ENCODE peak calls at places on chromosomes 16 and 17, in eight cellular contexts. D is transverse colon, N is fibroblast of pulmonary artery, C is heart right ventricle, E is right atrium auricular region, S is fibroblast of mammary gland, V is cardiac fibroblast, O is left lung. U is an unnamed sample.

GRCh38 chr17:51391992-51392654 is 131.8 kb downstream of the UTP18 start:
- DNase-seq in D (no peak), N (no peak), C (no peak), E (no peak), S (no peak), V (no peak), O (no peak), U (no peak)

GRCh38 chr16:89923640-89924297 is 627 bp downstream of the TUBB3 start:
- DNase-seq in D (no peak), N (no peak), C (no peak), E (no peak), S (no peak), V (no peak), O (no peak), U (no peak)

GRCh38 chr17:82228278-82228841 is 482 bp upstream of the SLC16A3 start:
- DNase-seq in D (peak), N (no peak), C (peak), E (no peak), S (no peak), V (no peak), O (peak), U (no peak)

GRCh38 chr16:31754998-31755615 is 118.5 kb upstream of the ZNF267 start:
- DNase-seq in D (no peak), N (peak), C (no peak), E (no peak), S (no peak), V (no peak), O (no peak), U (peak)

GRCh38 chr16:48052731-48053130 is 103.1 kb downstream of the ABCC12 start:
- DNase-seq in D (no peak), N (no peak), C (no peak), E (no peak), S (no peak), V (no peak), O (no peak), U (no peak)

GRCh38 chr16:51577621-51578303 is 426.7 kb upstream of the SALL1 start:
- DNase-seq in D (no peak), N (no peak), C (no peak), E (no peak), S (peak), V (peak), O (no peak), U (peak)

GRCh38 chr16:9099131-9099625 is 7.7 kb downstream of the HAPSTR1 start:
- DNase-seq in D (no peak), N (no peak), C (no peak), E (no peak), S (peak), V (no peak), O (no peak), U (no peak)

GRCh38 chr16:58001781-58002410 is 689 bp downstream of the USB1 start:
- DNase-seq in D (no peak), N (no peak), C (no peak), E (no peak), S (peak), V (no peak), O (no peak), U (no peak)

GRCh38 chr16:68510775-68511174 is 28.3 kb upstream of the ZFP90 start:
- DNase-seq in D (no peak), N (no peak), C (no peak), E (no peak), S (no peak), V (no peak), O (no peak), U (no peak)

GRCh38 chr16:72836985-72837384 is 210.9 kb downstream of the ZFHX3 start:
- DNase-seq in D (no peak), N (no peak), C (no peak), E (no peak), S (no peak), V (no peak), O (no peak), U (no peak)

GRCh38 chr16:66881964-66882508 is 1.7 kb downstream of the PDP2 start:
- DNase-seq in D (no peak), N (no peak), C (no peak), E (no peak), S (no peak), V (no peak), O (no peak), U (no peak)

GRCh38 chr17:55318715-55319487 is 54.1 kb downstream of the HLF start:
- DNase-seq in D (no peak), N (no peak), C (no peak), E (no peak), S (no peak), V (no peak), O (no peak), U (no peak)

GRCh38 chr16:86919531-86920305 is 341.4 kb downstream of the FOXL1 start:
- DNase-seq in D (no peak), N (no peak), C (no peak), E (no peak), S (no peak), V (no peak), O (no peak), U (no peak)

GRCh38 chr17:61837175-61838051 is 25.9 kb downstream of the BRIP1 start:
- DNase-seq in D (peak), N (peak), C (peak), E (no peak), S (peak), V (peak), O (peak), U (peak)

GRCh38 chr17:35743911-35744328 is 9.1 kb downstream of the GAS2L2 start:
- DNase-seq in D (no peak), N (peak), C (no peak), E (no peak), S (peak), V (peak), O (no peak), U (peak)

GRCh38 chr16:1778200-1779179 is 3.9 kb downstream of the SPSB3 start:
- DNase-seq in D (peak), N (no peak), C (peak), E (no peak), S (no peak), V (no peak), O (no peak), U (peak)

GRCh38 chr16:53817117-53817516 is 113.2 kb downstream of the FTO start:
- DNase-seq in D (no peak), N (peak), C (no peak), E (no peak), S (peak), V (peak), O (peak), U (peak)

GRCh38 chr16:72021043-72021442 is 12.5 kb downstream of the DHODH start:
- DNase-seq in D (no peak), N (no peak), C (no peak), E (no peak), S (no peak), V (no peak), O (no peak), U (no peak)

GRCh38 chr16:57186630-57187507 is 740 bp downstream of the RSPRY1 start:
- DNase-seq in D (peak), N (no peak), C (no peak), E (no peak), S (peak), V (no peak), O (no peak), U (no peak)

GRCh38 chr17:15510361-15510760 is 42.9 kb upstream of the CDRT4 start:
- DNase-seq in D (no peak), N (peak), C (no peak), E (no peak), S (peak), V (peak), O (no peak), U (peak)

GRCh38 chr17:65855245-65855644 is 293.8 kb upstream of the AXIN2 start:
- DNase-seq in D (no peak), N (peak), C (no peak), E (no peak), S (peak), V (peak), O (no peak), U (peak)

GRCh38 chr17:51365090-51365489 is 104.7 kb downstream of the UTP18 start:
- DNase-seq in D (no peak), N (no peak), C (no peak), E (no peak), S (no peak), V (no peak), O (no peak), U (no peak)

GRCh38 chr17:17722081-17722905 is 41.0 kb downstream of the RAI1 start:
- DNase-seq in D (no peak), N (no peak), C (no peak), E (no peak), S (peak), V (no peak), O (no peak), U (peak)

GRCh38 chr17:77206557-77206956 is 65.8 kb downstream of the SEC14L1 start:
- DNase-seq in D (no peak), N (peak), C (no peak), E (no peak), S (no peak), V (peak), O (no peak), U (no peak)

GRCh38 chr17:56593741-56594527 is 435 bp downstream of the NOG start:
- DNase-seq in D (peak), N (peak), C (peak), E (no peak), S (peak), V (peak), O (peak), U (peak)

GRCh38 chr16:1810106-1810505 is 16.5 kb downstream of the HAGH start:
- DNase-seq in D (no peak), N (no peak), C (no peak), E (no peak), S (no peak), V (no peak), O (no peak), U (no peak)

GRCh38 chr17:81291662-81292061 is 3.4 kb downstream of the SLC38A10 start:
- DNase-seq in D (peak), N (peak), C (peak), E (peak), S (peak), V (peak), O (peak), U (peak)

GRCh38 chr16:69064789-69065313 is 40.6 kb upstream of the HAS3 start:
- DNase-seq in D (no peak), N (no peak), C (peak), E (no peak), S (no peak), V (no peak), O (no peak), U (peak)

GRCh38 chr16:67223992-67224391 is 2.9 kb upstream of the TMEM208 start:
- DNase-seq in D (no peak), N (no peak), C (no peak), E (no peak), S (no peak), V (no peak), O (no peak), U (no peak)

GRCh38 chr17:27959382-27959709 is 66.2 kb upstream of the LYRM9 start:
- DNase-seq in D (no peak), N (no peak), C (no peak), E (no peak), S (no peak), V (no peak), O (no peak), U (peak)

GRCh38 chr16:53913082-53913870 is 209.3 kb downstream of the FTO start:
- DNase-seq in D (peak), N (peak), C (no peak), E (peak), S (peak), V (peak), O (no peak), U (peak)

GRCh38 chr16:82943371-82943770 is 316.6 kb downstream of the CDH13 start:
- DNase-seq in D (no peak), N (peak), C (no peak), E (no peak), S (peak), V (peak), O (no peak), U (peak)

GRCh38 chr16:2025878-2026460 is 733 bp upstream of the NHERF2 start:
- DNase-seq in D (no peak), N (no peak), C (no peak), E (no peak), S (no peak), V (no peak), O (no peak), U (no peak)

GRCh38 chr17:17682737-17683675 is 1.7 kb downstream of the RAI1 start:
- DNase-seq in D (peak), N (peak), C (peak), E (no peak), S (peak), V (peak), O (peak), U (peak)

GRCh38 chr17:73291260-73291801 is 20.5 kb downstream of the CDC42EP4 start:
- DNase-seq in D (peak), N (peak), C (peak), E (peak), S (peak), V (peak), O (peak), U (peak)

GRCh38 chr16:19517424-19518089 is 4.3 kb downstream of the GDE1 start:
- DNase-seq in D (no peak), N (no peak), C (no peak), E (no peak), S (peak), V (no peak), O (no peak), U (peak)

GRCh38 chr16:53893731-53894435 is 189.9 kb downstream of the FTO start:
- DNase-seq in D (peak), N (peak), C (no peak), E (no peak), S (peak), V (peak), O (peak), U (peak)

GRCh38 chr16:89115216-89115949 is 21.7 kb downstream of the ACSF3 start:
- DNase-seq in D (peak), N (peak), C (peak), E (peak), S (peak), V (peak), O (peak), U (peak)

GRCh38 chr17:43402078-43402477 is 3.3 kb downstream of the ARL4D start:
- DNase-seq in D (no peak), N (no peak), C (no peak), E (no peak), S (no peak), V (no peak), O (no peak), U (no peak)
- H3K4me3 ChIP-seq in D (peak), N (peak), C (no peak), E (peak), S (no peak), V (no peak), O (no peak), U (no peak)

DNA sequence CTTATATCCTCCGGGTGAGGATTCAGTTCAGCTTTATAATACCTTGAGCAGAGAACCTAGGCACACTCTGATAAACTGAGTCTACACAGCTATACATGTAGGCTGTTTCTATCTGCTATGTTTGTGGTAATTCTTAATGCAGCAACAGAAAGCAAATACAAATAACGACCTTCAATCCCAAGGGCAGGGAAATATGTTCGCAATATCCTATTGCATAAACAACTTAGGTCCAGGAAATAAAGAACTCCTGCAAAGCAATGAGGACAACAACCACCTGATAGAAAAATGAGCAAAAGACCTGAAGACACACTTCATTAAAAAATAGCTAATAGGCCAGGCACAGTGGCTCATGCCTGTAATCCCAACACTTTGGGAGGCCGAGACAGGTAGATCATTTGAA is 213.3 kb downstream of the CPPED1 start:
- DNase-seq in D (no peak), N (no peak), C (no peak), E (no peak), S (no peak), V (no peak), O (no peak), U (no peak)
- TF ChIP-seq CTCF in D (no peak), N (no peak), C (no peak), E (no peak), S (no peak), V (no peak), O (no peak), U (no peak)

DNA sequence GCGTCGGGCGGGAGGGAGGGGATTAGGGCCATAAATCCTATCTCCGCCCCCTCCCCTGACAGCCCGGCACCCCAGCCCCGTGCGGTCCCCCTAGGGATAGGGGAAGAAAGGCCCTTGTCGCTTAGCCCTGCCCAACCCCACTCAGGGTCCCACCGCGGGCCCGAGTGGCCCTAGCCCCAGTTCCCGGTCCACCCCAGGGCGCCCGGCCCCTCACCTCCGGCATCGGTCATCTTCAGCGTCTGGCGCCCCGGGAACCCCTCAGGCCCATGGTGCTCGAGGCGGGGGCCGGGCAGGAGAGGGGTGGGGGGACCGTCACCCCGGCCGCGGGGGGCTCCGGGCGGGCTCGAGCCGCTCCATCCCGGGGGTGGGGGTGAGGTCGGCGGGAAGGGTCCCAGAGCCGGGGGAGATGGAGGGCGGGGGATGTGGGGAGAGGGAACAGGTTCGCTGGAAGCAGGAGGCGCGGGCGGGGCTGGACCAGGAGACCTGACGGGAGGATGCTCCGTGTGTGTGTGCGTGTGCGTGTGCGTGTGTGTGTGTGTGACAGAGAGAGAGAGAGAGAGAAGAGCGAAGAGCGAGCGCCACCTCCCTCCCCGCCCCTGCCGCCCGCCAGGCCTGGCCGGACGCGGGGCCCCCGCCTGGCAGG is 536 bp downstream of the SAMD14 start:
- DNase-seq in D (no peak), N (peak), C (no peak), E (no peak), S (no peak), V (peak), O (no peak), U (peak)
- H3K4me3 ChIP-seq in D (peak), N (peak), C (peak), E (peak), S (peak), V (peak), O (peak), U (peak)

GRCh38 chr17:58092797-58093385 is 9.7 kb downstream of the DYNLL2 start:
- DNase-seq in D (no peak), N (no peak), C (no peak), E (no peak), S (no peak), V (no peak), O (no peak), U (no peak)

GRCh38 chr17:58100506-58100905 is 17.3 kb downstream of the DYNLL2 start:
- DNase-seq in D (no peak), N (no peak), C (no peak), E (no peak), S (no peak), V (no peak), O (no peak), U (no peak)

GRCh38 chr17:58097384-58098088 is 14.3 kb downstream of the DYNLL2 start:
- DNase-seq in D (no peak), N (no peak), C (no peak), E (no peak), S (no peak), V (no peak), O (no peak), U (no peak)

GRCh38 chr17:58094118-58094517 is 10.9 kb downstream of the DYNLL2 start:
- DNase-seq in D (no peak), N (no peak), C (no peak), E (no peak), S (no peak), V (no peak), O (no peak), U (no peak)

DNA sequence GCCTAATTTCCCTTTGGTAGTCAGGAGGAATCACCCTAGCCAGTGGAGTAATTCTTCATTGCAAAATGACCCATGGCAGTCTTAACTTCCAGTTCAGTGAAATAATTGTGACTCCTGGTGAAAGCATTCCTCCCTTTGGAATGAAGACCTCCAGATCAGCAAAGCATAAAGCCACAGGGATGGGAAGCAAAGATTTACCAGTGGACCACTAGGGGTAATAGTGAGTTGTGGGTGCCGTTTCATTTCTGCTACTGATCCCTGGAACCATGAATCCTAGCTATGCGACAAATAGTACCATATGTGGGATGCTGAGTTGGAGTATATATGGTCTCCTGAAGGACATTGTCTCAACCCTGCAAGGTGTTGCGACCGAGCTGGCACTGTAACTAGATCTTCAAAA is 13.7 kb downstream of the DYNLL2 start:
- DNase-seq in D (no peak), N (no peak), C (no peak), E (no peak), S (no peak), V (no peak), O (no peak), U (peak)
- TF ChIP-seq CTCF in D (no peak), N (no peak), C (no peak), E (no peak), S (peak), V (no peak), O (no peak), U (no peak)

GRCh38 chr16:4241601-4242270 is at the start of gene SRL:
- DNase-seq in D (no peak), N (no peak), C (peak), E (no peak), S (no peak), V (no peak), O (no peak), U (no peak)
- H3K4me3 ChIP-seq in D (no peak), N (no peak), C (peak), E (peak), S (no peak), V (no peak), O (no peak), U (no peak)

GRCh38 chr17:19717411-19717908 is 1.1 kb upstream of the SLC47A2 start:
- DNase-seq in D (no peak), N (no peak), C (no peak), E (no peak), S (no peak), V (no peak), O (no peak), U (no peak)

GRCh38 chr17:19720210-19720475 is 3.8 kb upstream of the SLC47A2 start:
- DNase-seq in D (no peak), N (no peak), C (no peak), E (no peak), S (no peak), V (no peak), O (peak), U (no peak)

GRCh38 chr17:19718041-19718612 is 1.7 kb upstream of the SLC47A2 start:
- DNase-seq in D (no peak), N (no peak), C (no peak), E (no peak), S (no peak), V (no peak), O (no peak), U (no peak)

GRCh38 chr17:19719365-19720209 is 3.2 kb upstream of the SLC47A2 start:
- DNase-seq in D (peak), N (no peak), C (no peak), E (no peak), S (no peak), V (no peak), O (no peak), U (no peak)

DNA sequence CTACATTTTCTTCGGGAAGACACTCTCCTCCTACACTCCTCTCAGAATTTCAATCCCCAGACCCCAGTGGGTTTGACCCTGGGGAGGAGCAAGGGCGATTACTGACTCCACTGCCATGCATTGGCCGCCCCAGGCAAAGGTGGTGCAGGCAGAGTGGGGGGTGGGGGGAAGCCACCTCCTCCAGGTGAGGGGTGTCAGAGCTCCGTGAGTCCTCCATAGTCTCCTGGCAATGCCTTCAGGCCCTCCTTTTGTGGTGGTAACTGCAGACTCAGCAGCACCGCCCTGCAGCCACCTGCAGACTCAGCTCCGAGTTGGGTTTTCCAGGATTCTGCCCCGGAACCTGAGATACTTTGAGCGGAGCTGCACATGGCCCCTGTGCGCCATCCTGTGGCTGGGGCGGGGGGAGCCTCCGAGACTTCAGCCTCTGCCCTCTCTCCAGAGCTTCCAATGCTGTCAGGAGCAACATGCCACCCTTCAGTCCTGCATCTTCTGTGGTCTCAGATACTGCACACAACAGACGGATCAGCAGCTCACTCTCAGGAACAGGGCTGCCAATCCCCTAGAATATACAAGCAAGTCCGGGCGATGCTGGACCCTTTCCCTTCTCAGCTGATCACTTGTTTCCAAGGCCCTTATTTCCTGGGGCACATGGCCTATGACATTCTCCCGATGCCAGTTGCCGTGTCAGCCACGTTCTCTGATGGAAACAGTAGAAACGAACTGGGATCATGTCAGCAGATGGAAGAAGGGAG is 2.4 kb upstream of the SLC47A2 start:
- DNase-seq in D (no peak), N (no peak), C (no peak), E (no peak), S (no peak), V (no peak), O (peak), U (no peak)
- TF ChIP-seq CTCF in D (no peak), N (no peak), C (no peak), E (no peak), S (no peak), V (no peak), O (no peak), U (peak)